ENCODE peak calls at places on chromosomes 16 and 17, in ten cellular contexts. X is HFF-Myc, Q is pancreas, I is ovary, Y is mucosa of descending colon, P is HL-60, U is psoas muscle, M is lower leg skin, L is uterus, F is PC-3. J is an unnamed sample.

GRCh38 chr16:75257886-75258806 is 6.7 kb upstream of the BCAR1 start:
- DNase-seq in X (no peak), Q (no peak), U (peak), P (no peak), I (no peak), Y (no peak), F (no peak), M (no peak), L (no peak), J (no peak)

GRCh38 chr17:64603987-64604386 is 58.1 kb downstream of the SMURF2 start:
- DNase-seq in I (no peak), U (no peak), P (no peak), M (no peak), L (no peak), Q (no peak), X (no peak), F (no peak), Y (no peak), J (no peak)

GRCh38 chr16:78395035-78395434 is 295.6 kb downstream of the WWOX start:
- DNase-seq in L (no peak), I (no peak), P (no peak), M (no peak), Q (no peak), Y (no peak), U (no peak), F (no peak), X (no peak), J (no peak)

GRCh38 chr16:66924527-66925321 is 611 bp downstream of the RRAD start:
- DNase-seq in I (peak), Q (no peak), Y (peak), X (no peak), L (no peak), M (no peak), F (peak), U (peak), P (no peak), J (no peak)

GRCh38 chr16:450800-451512 is 25.5 kb downstream of the RAB11FIP3 start:
- DNase-seq in I (no peak), Q (no peak), M (no peak), F (no peak), U (no peak), P (no peak), Y (no peak), X (no peak), L (no peak), J (no peak)

GRCh38 chr17:57142925-57143324 is 57.9 kb downstream of the AKAP1 start:
- DNase-seq in Q (no peak), X (no peak), Y (no peak), F (no peak), M (no peak), U (no peak), L (no peak), P (no peak), I (no peak), J (no peak)

GRCh38 chr17:50883850-50884291 is 17.7 kb upstream of the TOB1 start:
- DNase-seq in I (no peak), Q (no peak), U (no peak), M (no peak), X (no peak), L (no peak), Y (peak), P (no peak), F (no peak), J (no peak)

GRCh38 chr16:4795181-4795827 is at the start of gene SMIM22:
- DNase-seq in L (no peak), I (no peak), U (no peak), Q (peak), X (no peak), M (no peak), Y (peak), P (no peak), F (no peak), J (no peak)

GRCh38 chr16:75318737-75319136 is 67.3 kb upstream of the BCAR1 start:
- DNase-seq in Y (no peak), P (no peak), Q (no peak), X (no peak), F (no peak), L (no peak), I (no peak), M (no peak), U (no peak), J (no peak)

GRCh38 chr16:20291807-20292206 is 35.5 kb downstream of the GP2 start:
- DNase-seq in Q (no peak), M (no peak), L (no peak), I (no peak), Y (no peak), X (no peak), U (no peak), P (no peak), F (no peak), J (no peak)

GRCh38 chr16:27169511-27170071 is 33.7 kb upstream of the KDM8 start:
- DNase-seq in P (no peak), M (no peak), Y (peak), U (no peak), X (no peak), I (no peak), F (peak), L (no peak), Q (no peak), J (no peak)

GRCh38 chr17:60745544-60745943 is 67.9 kb downstream of the BCAS3 start:
- DNase-seq in Q (no peak), U (no peak), I (no peak), P (no peak), F (peak), Y (no peak), X (no peak), L (no peak), M (no peak), J (no peak)

GRCh38 chr16:11743308-11744074 is 834 bp upstream of the TXNDC11 start:
- DNase-seq in L (peak), U (peak), M (no peak), Y (peak), I (no peak), F (peak), Q (no peak), P (peak), X (no peak), J (no peak)

GRCh38 chr17:41895617-41896016 is 23.1 kb downstream of the ACLY start:
- DNase-seq in X (no peak), L (peak), M (no peak), F (no peak), Q (no peak), Y (no peak), I (peak), U (peak), P (no peak), J (no peak)

GRCh38 chr16:69019811-69020210 is 85.6 kb upstream of the HAS3 start:
- DNase-seq in Q (no peak), P (no peak), U (no peak), M (no peak), L (no peak), I (no peak), F (peak), Y (no peak), X (no peak), J (no peak)

GRCh38 chr17:31586946-31587345 is 195.5 kb downstream of the RAB11FIP4 start:
- DNase-seq in F (no peak), U (no peak), M (no peak), X (no peak), Y (no peak), Q (no peak), L (no peak), I (no peak), P (no peak), J (no peak)

GRCh38 chr16:49529646-49530045 is 156.0 kb downstream of the C16orf78 start:
- DNase-seq in M (no peak), U (no peak), Y (no peak), L (no peak), I (no peak), F (no peak), P (no peak), Q (no peak), X (no peak), J (no peak)

GRCh38 chr17:41967141-41967920 is 736 bp downstream of the CNP start:
- DNase-seq in M (no peak), I (peak), U (peak), Y (peak), P (no peak), Q (peak), L (no peak), F (peak), X (no peak), J (no peak)

GRCh38 chr17:38748329-38749221 is at the start of gene PCGF2:
- DNase-seq in X (peak), L (peak), I (peak), F (peak), M (peak), Q (peak), P (peak), U (peak), Y (peak), J (peak)

GRCh38 chr16:8496364-8496763 is 93.9 kb downstream of the TMEM114 start:
- DNase-seq in Q (no peak), U (no peak), X (no peak), L (no peak), Y (no peak), P (no peak), M (no peak), I (no peak), F (no peak), J (no peak)

GRCh38 chr16:12498077-12498476 is 305.6 kb downstream of the CPPED1 start:
- DNase-seq in P (no peak), X (no peak), F (no peak), Y (no peak), I (no peak), U (no peak), M (no peak), Q (no peak), L (no peak), J (no peak)

GRCh38 chr17:42980274-42980765 is at the start of gene RUNDC1:
- DNase-seq in U (peak), Y (peak), M (peak), L (peak), I (peak), P (peak), Q (peak), X (no peak), F (peak), J (peak)

GRCh38 chr17:2250140-2251095 is 53.2 kb downstream of the SMG6 start:
- DNase-seq in Q (no peak), X (no peak), U (no peak), F (no peak), I (no peak), P (no peak), Y (no peak), M (no peak), L (no peak), J (no peak)

GRCh38 chr17:16425698-16426659 is 10.6 kb downstream of the TRPV2 start:
- DNase-seq in X (no peak), M (no peak), I (no peak), L (no peak), F (no peak), P (no peak), Q (peak), U (no peak), Y (no peak), J (no peak)

GRCh38 chr17:77677210-77677609 is 281.3 kb upstream of the TNRC6C start:
- DNase-seq in U (peak), L (no peak), F (no peak), M (no peak), I (no peak), X (peak), P (no peak), Y (no peak), Q (no peak), J (no peak)

GRCh38 chr17:82399030-82399429 is 19.1 kb upstream of the HEXD start:
- DNase-seq in P (no peak), X (peak), Q (no peak), L (peak), M (no peak), U (peak), Y (no peak), I (no peak), F (no peak), J (no peak)

GRCh38 chr16:81627024-81627423 is 152.1 kb upstream of the PLCG2 start:
- DNase-seq in M (no peak), L (no peak), I (no peak), F (no peak), Q (no peak), X (no peak), Y (no peak), U (no peak), P (no peak), J (no peak)

GRCh38 chr17:82302991-82303943 is 14.1 kb downstream of the CD7 start:
- DNase-seq in M (no peak), X (no peak), F (no peak), L (no peak), Q (no peak), U (no peak), I (no peak), P (no peak), Y (no peak), J (no peak)

GRCh38 chr16:78570409-78571141 is 471.1 kb downstream of the WWOX start:
- DNase-seq in M (no peak), I (no peak), Y (no peak), U (no peak), P (no peak), F (no peak), L (no peak), X (no peak), Q (no peak), J (no peak)

GRCh38 chr17:1542316-1542715 is 20.3 kb downstream of the PITPNA start:
- DNase-seq in X (no peak), Q (no peak), M (no peak), I (no peak), U (no peak), F (no peak), Y (no peak), L (no peak), P (no peak), J (no peak)

GRCh38 chr17:42618442-42619150 is 9.1 kb downstream of the TUBG1 start:
- DNase-seq in Y (peak), Q (peak), M (no peak), I (peak), P (no peak), L (peak), F (peak), U (peak), X (no peak), J (no peak)

GRCh38 chr17:45223541-45224528 is 2.1 kb downstream of the FMNL1 start:
- DNase-seq in L (no peak), X (no peak), F (no peak), Q (no peak), M (peak), Y (no peak), P (no peak), U (no peak), I (no peak), J (no peak)

GRCh38 chr16:84375773-84376172 is 7.4 kb downstream of the ATP2C2 start:
- DNase-seq in Q (no peak), I (no peak), P (no peak), Y (no peak), F (no peak), M (no peak), U (no peak), X (no peak), L (no peak), J (no peak)

GRCh38 chr16:2775765-2776499 is 1.1 kb downstream of the ELOB start:
- DNase-seq in F (no peak), I (no peak), U (no peak), L (no peak), X (no peak), M (no peak), Y (no peak), Q (no peak), P (no peak), J (no peak)

GRCh38 chr16:30354423-30355143 is 525 bp downstream of the CD2BP2 start:
- DNase-seq in F (peak), Q (no peak), X (no peak), U (no peak), I (peak), Y (peak), M (no peak), L (no peak), P (no peak), J (no peak)

GRCh38 chr17:37056622-37057021 is 107.9 kb downstream of the AATF start:
- DNase-seq in M (no peak), Q (no peak), F (no peak), I (no peak), X (no peak), U (no peak), L (no peak), P (no peak), Y (no peak), J (no peak)

GRCh38 chr16:70681382-70682238 is 4.2 kb downstream of the MTSS2 start:
- DNase-seq in M (no peak), U (peak), Q (peak), P (no peak), L (no peak), I (peak), Y (no peak), F (no peak), X (no peak), J (no peak)

GRCh38 chr16:70680495-70681381 is 5.1 kb downstream of the MTSS2 start:
- DNase-seq in Y (no peak), U (peak), M (no peak), F (no peak), Q (peak), X (no peak), P (no peak), L (peak), I (peak), J (no peak)

GRCh38 chr16:70683146-70683944 is 2.5 kb downstream of the MTSS2 start:
- DNase-seq in Q (peak), M (no peak), Y (no peak), L (no peak), P (no peak), I (peak), F (no peak), U (peak), X (no peak), J (no peak)

GRCh38 chr16:70684146-70685060 is 1.4 kb downstream of the MTSS2 start:
- DNase-seq in L (no peak), U (peak), F (no peak), Y (no peak), M (no peak), Q (peak), P (no peak), I (peak), X (no peak), J (no peak)

DNA sequence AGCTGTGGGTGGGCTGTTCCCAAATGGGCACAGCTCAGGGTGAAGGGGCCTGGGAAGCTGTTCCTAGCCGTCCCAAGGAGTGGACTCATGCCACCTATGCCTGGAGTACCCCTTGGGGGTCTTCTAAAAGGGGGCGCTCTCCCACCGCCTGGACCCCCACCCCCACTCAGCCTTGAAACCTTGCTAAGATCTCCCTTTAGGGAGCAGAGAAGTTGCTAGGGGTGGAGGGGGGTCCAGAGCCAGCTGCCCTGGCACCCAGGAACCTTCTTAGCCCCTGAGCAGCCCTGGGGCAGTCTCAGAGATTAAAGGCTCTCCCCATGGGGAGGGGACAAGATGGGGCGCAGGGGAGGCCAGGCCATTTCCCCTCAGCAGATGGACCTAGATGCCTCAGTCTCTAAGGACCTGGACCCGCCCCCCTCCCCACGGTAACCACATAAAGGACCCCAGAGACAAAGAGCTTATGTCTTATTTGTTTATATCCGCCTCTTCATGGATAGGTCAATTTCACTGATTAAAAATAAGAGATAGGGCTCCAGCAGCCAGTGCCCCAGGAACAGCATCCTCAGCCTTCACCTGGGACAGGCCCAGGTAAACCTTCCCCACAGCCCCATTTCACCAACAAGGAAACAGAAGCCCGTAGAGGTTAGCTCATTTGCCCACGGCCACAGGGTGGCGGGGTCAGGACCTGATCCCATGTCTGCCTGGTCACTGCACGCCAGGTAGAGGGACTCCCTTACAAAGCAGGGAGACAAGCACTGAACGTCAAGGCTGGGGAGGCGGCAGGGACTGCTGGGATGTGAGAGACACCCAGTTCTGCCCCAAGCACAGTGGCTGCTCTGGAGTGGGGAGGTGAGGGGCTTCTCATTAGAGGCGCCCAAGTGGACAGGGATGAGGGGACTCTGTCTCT is 3.4 kb downstream of the MTSS2 start:
- DNase-seq in L (no peak), U (peak), I (peak), X (no peak), Y (no peak), M (no peak), F (no peak), P (no peak), Q (peak), J (no peak)
- H3K4me3 ChIP-seq in L (no peak), U (peak), I (no peak), X (peak), Y (no peak), M (no peak), F (no peak), P (no peak), Q (no peak), J (peak)

GRCh38 chr16:80347002-80347401 is 193.8 kb upstream of the DYNLRB2 start:
- DNase-seq in L (no peak), I (no peak), Q (no peak), X (no peak), Y (no peak), U (no peak), P (no peak), M (no peak), F (no peak), J (no peak)
- H3K4me3 ChIP-seq in L (no peak), I (no peak), Q (no peak), X (no peak), Y (no peak), U (no peak), P (no peak), M (no peak), F (no peak), J (no peak)

GRCh38 chr16:73140944-73141343 is 93.0 kb upstream of the ZFHX3 start:
- DNase-seq in M (no peak), L (no peak), X (no peak), Q (no peak), F (no peak), Y (no peak), P (no peak), U (no peak), I (no peak), J (no peak)

GRCh38 chr16:73145166-73145565 is 97.2 kb upstream of the ZFHX3 start:
- DNase-seq in F (no peak), L (no peak), M (no peak), Q (no peak), X (no peak), P (no peak), U (no peak), Y (no peak), I (no peak), J (no peak)

GRCh38 chr16:73142995-73143394 is 95.1 kb upstream of the ZFHX3 start:
- DNase-seq in L (no peak), P (no peak), F (no peak), U (no peak), Q (no peak), I (no peak), M (no peak), Y (no peak), X (no peak), J (no peak)

GRCh38 chr16:73142069-73142880 is 94.3 kb upstream of the ZFHX3 start:
- DNase-seq in M (no peak), X (no peak), F (no peak), I (no peak), L (no peak), Q (no peak), P (no peak), U (no peak), Y (peak), J (no peak)

DNA sequence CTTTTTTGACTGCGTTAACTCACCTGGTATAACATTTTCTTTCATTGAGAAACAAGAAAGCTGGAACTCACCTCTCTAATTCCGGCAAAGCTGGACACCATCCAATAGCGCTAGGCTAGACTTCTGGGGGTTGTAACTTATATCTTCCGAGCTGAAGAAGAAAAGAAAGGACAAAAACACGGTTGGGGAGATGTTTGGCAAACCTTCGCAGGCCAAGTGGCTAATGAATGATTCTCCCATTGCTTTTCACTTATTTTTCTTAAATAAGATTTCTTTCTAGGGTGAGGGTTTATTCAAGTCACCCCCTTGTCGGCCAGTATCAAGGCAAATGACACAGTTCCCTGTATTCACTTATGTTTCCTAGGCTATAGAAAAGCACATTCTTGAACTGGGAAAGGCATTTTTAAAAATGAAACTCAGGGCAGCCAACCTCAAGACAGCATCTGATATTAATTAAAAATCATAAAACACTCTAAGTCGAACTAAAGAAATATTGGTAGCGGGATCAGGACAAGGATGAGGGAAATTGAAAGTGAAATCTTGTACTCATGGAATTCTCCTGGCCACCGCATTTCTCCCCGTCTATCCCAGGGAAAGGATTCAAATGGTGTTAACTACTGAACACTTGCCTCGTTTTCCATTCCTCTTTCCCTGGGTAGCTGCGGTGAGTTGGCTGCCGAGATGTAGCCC is 95.9 kb upstream of the ZFHX3 start:
- DNase-seq in Y (no peak), M (no peak), L (no peak), F (no peak), Q (no peak), U (no peak), P (no peak), I (no peak), X (no peak), J (no peak)
- H3K4me3 ChIP-seq in Y (no peak), M (no peak), L (peak), F (no peak), Q (peak), U (peak), P (no peak), I (peak), X (peak), J (peak)

GRCh38 chr16:55765161-55765560 is 67.7 kb downstream of the CES1 start:
- DNase-seq in F (no peak), I (no peak), Q (no peak), U (no peak), X (no peak), L (no peak), Y (no peak), M (no peak), P (no peak), J (no peak)

GRCh38 chr16:55756963-55757362 is 75.9 kb downstream of the CES1 start:
- DNase-seq in I (no peak), P (peak), Q (no peak), U (no peak), M (no peak), L (no peak), F (no peak), X (no peak), Y (no peak), J (no peak)

GRCh38 chr16:55759983-55760664 is 72.8 kb downstream of the CES1 start:
- DNase-seq in P (no peak), U (no peak), Y (peak), M (no peak), X (no peak), Q (no peak), F (no peak), I (peak), L (no peak), J (no peak)

GRCh38 chr16:55760665-55761035 is 72.2 kb downstream of the CES1 start:
- DNase-seq in F (no peak), U (peak), I (peak), L (no peak), Y (no peak), Q (no peak), X (no peak), P (no peak), M (no peak), J (no peak)
- H3K4me3 ChIP-seq in F (no peak), U (peak), I (no peak), L (no peak), Y (no peak), Q (no peak), X (no peak), P (no peak), M (no peak), J (no peak)